ENCODE peak calls at places on chromosomes 3 and 15, in six cellular contexts. X is bronchial epithelial cell; S is CD4-positive, alpha-beta T cell; F is IMR-90; Q is erythroblast; N is fibroblast of pulmonary artery. I is an unnamed sample.

GRCh38 chr3:126131881-126132750 is 48.2 kb upstream of the SLC41A3 start:
- DNase-seq in N (no peak), X (no peak), F (no peak), Q (no peak), S (no peak), I (no peak)

GRCh38 chr15:67296188-67296587 is 41.6 kb downstream of the IQCH start:
- DNase-seq in X (peak; percentile 2), Q (no peak), N (no peak), F (no peak), S (no peak), I (no peak)

GRCh38 chr15:88388702-88389101 is 78.5 kb downstream of the MRPL46 start:
- DNase-seq in N (no peak), F (no peak), S (no peak), X (no peak), Q (no peak), I (no peak)

GRCh38 chr15:66938114-66938830 is 127.1 kb upstream of the SMAD3 start:
- DNase-seq in F (no peak), S (no peak), X (no peak), Q (no peak), N (no peak), I (no peak)

GRCh38 chr15:73596214-73596613 is 37.0 kb downstream of the NPTN start:
- DNase-seq in S (no peak), X (no peak), Q (peak; percentile 84), N (no peak), F (no peak), I (no peak)

GRCh38 chr15:78388865-78389264 is 48.7 kb downstream of the CRABP1 start:
- DNase-seq in Q (no peak), X (no peak), F (no peak), S (no peak), N (no peak), I (no peak)

GRCh38 chr3:112817271-112817670 is 29.4 kb downstream of the CD200R1L start:
- DNase-seq in F (peak; percentile 54), X (no peak), S (no peak), N (no peak), Q (no peak), I (peak; percentile 32)

GRCh38 chr3:136075816-136076215 is 110.3 kb downstream of the PPP2R3A start:
- DNase-seq in N (peak; percentile 52), Q (no peak), S (no peak), F (peak; percentile 17), X (no peak), I (peak; percentile 70)

GRCh38 chr3:59809016-59809415 is 759.2 kb upstream of the CFAP20DC start:
- DNase-seq in X (peak; percentile 59), N (peak; percentile 56), Q (no peak), S (no peak), F (peak; percentile 70), I (peak; percentile 48)

GRCh38 chr15:82851981-82852511 is 42.6 kb downstream of the WHAMM start:
- DNase-seq in S (no peak), X (no peak), N (peak; percentile 43), F (peak; percentile 76), Q (no peak), I (peak; percentile 5)